ENCODE peak calls at places on chromosome 9, in four cellular contexts. One of them, this sample, is unnamed.

GRCh38 chr9:113577525-113578261 is 114.2 kb downstream of the RGS3 start:
- DNase-seq in CD8-positive, alpha-beta memory T cell: no peak
- DNase-seq in heart left ventricle: no peak
- DNase-seq in left lung: peak
- DNase-seq in this sample: peak

GRCh38 chr9:82903503-82903902 is 159.4 kb downstream of the RASEF start:
- DNase-seq in CD8-positive, alpha-beta memory T cell: no peak
- DNase-seq in heart left ventricle: no peak
- DNase-seq in left lung: no peak
- DNase-seq in this sample: no peak

GRCh38 chr9:15837079-15837679 is 284.3 kb downstream of the CCDC171 start:
- DNase-seq in heart left ventricle: no peak
- DNase-seq in CD8-positive, alpha-beta memory T cell: peak
- DNase-seq in left lung: no peak
- DNase-seq in this sample: peak

GRCh38 chr9:83062653-83063527 is at the start of gene RASEF:
- DNase-seq in left lung: peak
- DNase-seq in heart left ventricle: no peak
- DNase-seq in CD8-positive, alpha-beta memory T cell: no peak
- DNase-seq in this sample: peak

GRCh38 chr9:127903557-127904475 is 4.4 kb upstream of the ST6GALNAC6 start:
- DNase-seq in left lung: peak
- DNase-seq in CD8-positive, alpha-beta memory T cell: peak
- DNase-seq in heart left ventricle: peak
- DNase-seq in this sample: no peak

GRCh38 chr9:121660876-121661275 is 9.4 kb downstream of the DAB2IP start:
- DNase-seq in CD8-positive, alpha-beta memory T cell: no peak
- DNase-seq in heart left ventricle: peak
- DNase-seq in left lung: no peak
- DNase-seq in this sample: no peak

GRCh38 chr9:111197251-111197650 is 132.8 kb downstream of the OR2K2 start:
- DNase-seq in CD8-positive, alpha-beta memory T cell: no peak
- DNase-seq in left lung: no peak
- DNase-seq in heart left ventricle: no peak
- DNase-seq in this sample: no peak

GRCh38 chr9:14687042-14687719 is 6.1 kb downstream of the ZDHHC21 start:
- DNase-seq in left lung: peak
- DNase-seq in CD8-positive, alpha-beta memory T cell: no peak
- DNase-seq in heart left ventricle: no peak
- DNase-seq in this sample: peak

GRCh38 chr9:135904121-135904520 is 3.2 kb downstream of the CAMSAP1 start:
- DNase-seq in left lung: peak
- DNase-seq in CD8-positive, alpha-beta memory T cell: no peak
- DNase-seq in heart left ventricle: no peak
- DNase-seq in this sample: no peak

GRCh38 chr9:77170991-77171699 is 6.2 kb upstream of the VPS13A start:
- DNase-seq in CD8-positive, alpha-beta memory T cell: no peak
- DNase-seq in heart left ventricle: peak
- DNase-seq in left lung: no peak
- DNase-seq in this sample: no peak

GRCh38 chr9:36780186-36780585 is 207.5 kb downstream of the MELK start:
- DNase-seq in heart left ventricle: no peak
- DNase-seq in left lung: no peak
- DNase-seq in CD8-positive, alpha-beta memory T cell: no peak
- DNase-seq in this sample: no peak

GRCh38 chr9:36781532-36781931 is 208.8 kb downstream of the MELK start:
- DNase-seq in CD8-positive, alpha-beta memory T cell: no peak
- DNase-seq in heart left ventricle: no peak
- DNase-seq in left lung: no peak
- DNase-seq in this sample: no peak

DNA sequence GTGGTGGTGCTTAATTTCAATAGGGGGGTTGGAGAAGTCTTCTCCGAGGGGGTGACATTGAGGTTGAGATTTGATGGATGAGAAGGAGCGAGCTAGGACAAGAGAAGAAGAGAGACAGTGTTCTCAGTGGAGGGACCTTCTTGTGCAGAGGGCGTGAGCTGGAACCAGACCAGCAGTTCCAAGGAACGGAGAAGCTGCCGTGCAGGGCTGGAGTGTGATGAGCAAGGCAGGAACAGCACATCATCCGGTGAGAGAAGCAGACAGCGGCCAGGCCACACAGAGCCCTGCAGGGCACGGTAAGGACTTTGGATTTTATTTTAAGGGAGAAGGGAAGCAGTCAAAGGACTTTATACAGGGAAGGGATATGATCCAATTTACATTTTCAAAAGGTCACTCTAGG is 206.9 kb downstream of the MELK start:
- DNase-seq in CD8-positive, alpha-beta memory T cell: no peak
- DNase-seq in left lung: no peak
- DNase-seq in heart left ventricle: no peak
- DNase-seq in this sample: no peak
- H3K4me3 ChIP-seq in CD8-positive, alpha-beta memory T cell: no peak
- H3K4me3 ChIP-seq in left lung: no peak
- H3K4me3 ChIP-seq in heart left ventricle: no peak
- H3K4me3 ChIP-seq in this sample: peak

DNA sequence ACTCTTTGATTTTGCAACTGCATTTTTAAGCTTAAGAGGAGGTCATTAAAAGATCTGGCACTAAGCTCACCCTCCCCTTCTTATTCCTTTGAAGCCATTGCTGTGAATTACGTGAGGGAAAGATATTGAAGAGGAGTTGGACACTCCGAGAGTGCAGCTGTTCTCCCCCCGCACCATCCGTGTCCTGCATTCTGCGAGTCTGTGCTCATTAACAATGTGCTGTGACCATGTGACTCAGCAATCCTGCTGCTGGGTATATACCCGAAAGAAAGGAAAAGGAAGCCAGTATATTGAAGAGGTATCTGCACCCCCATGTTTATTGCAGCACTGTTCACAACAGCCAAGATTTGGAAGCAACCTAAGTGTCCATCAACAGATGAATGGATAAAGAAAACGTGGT is 40.0 kb downstream of the NXNL2 start:
- DNase-seq in left lung: no peak
- DNase-seq in heart left ventricle: no peak
- DNase-seq in CD8-positive, alpha-beta memory T cell: no peak
- DNase-seq in this sample: peak
- H3K4me3 ChIP-seq in left lung: no peak
- H3K4me3 ChIP-seq in heart left ventricle: no peak
- H3K4me3 ChIP-seq in CD8-positive, alpha-beta memory T cell: no peak
- H3K4me3 ChIP-seq in this sample: peak

DNA sequence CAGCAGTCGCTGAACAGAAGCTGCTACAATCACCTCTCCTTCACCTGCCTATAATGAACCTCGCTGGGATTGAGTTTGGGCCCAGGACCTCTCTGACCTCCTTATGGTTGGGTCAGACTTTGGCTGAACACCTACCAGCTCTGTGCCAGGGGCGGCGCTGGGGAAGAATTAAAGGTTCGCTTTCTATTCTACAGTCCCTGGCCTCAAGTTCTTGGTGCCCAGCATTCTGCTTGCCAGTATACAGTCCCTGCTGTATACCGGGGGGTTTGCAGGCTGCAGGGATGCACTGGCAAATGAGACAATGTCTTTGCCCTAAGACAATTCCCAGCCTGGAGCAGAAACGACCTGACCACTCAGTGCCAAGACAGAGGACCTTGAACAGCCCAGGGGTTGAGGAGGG is 930 bp upstream of the STRBP start:
- DNase-seq in CD8-positive, alpha-beta memory T cell: no peak
- DNase-seq in heart left ventricle: no peak
- DNase-seq in left lung: no peak
- DNase-seq in this sample: no peak
- H3K4me3 ChIP-seq in CD8-positive, alpha-beta memory T cell: peak
- H3K4me3 ChIP-seq in heart left ventricle: no peak
- H3K4me3 ChIP-seq in left lung: peak
- H3K4me3 ChIP-seq in this sample: peak

GRCh38 chr9:35604578-35605335 is at the start of gene TESK1:
- DNase-seq in left lung: peak
- DNase-seq in CD8-positive, alpha-beta memory T cell: peak
- DNase-seq in heart left ventricle: peak
- DNase-seq in this sample: peak

GRCh38 chr9:35608221-35608620 is 3.2 kb downstream of the TESK1 start:
- DNase-seq in left lung: no peak
- DNase-seq in heart left ventricle: no peak
- DNase-seq in CD8-positive, alpha-beta memory T cell: no peak
- DNase-seq in this sample: no peak

GRCh38 chr9:35605336-35606137 is 475 bp downstream of the TESK1 start:
- DNase-seq in heart left ventricle: peak
- DNase-seq in CD8-positive, alpha-beta memory T cell: peak
- DNase-seq in left lung: peak
- DNase-seq in this sample: peak

GRCh38 chr9:35606138-35606504 is 1.1 kb downstream of the TESK1 start:
- DNase-seq in heart left ventricle: no peak
- DNase-seq in left lung: no peak
- DNase-seq in CD8-positive, alpha-beta memory T cell: no peak
- DNase-seq in this sample: peak

DNA sequence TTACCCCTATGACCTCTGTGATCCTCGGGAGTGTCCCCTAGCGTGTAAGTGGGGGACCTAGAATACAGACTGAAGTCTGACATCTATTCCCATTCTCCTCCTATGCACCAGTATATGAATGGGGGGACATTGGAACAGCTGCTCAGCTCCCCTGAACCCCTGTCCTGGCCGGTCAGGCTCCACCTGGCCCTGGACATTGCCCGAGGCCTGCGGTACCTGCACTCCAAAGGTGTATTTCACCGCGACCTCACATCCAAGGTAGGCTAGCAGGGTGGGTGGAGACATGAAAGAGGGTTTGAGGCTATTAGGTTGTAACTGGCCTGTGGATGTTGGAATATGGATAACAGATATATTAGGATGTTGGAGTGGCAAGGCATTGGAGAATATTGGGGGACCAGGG is 1.7 kb downstream of the TESK1 start:
- DNase-seq in left lung: no peak
- DNase-seq in heart left ventricle: no peak
- DNase-seq in CD8-positive, alpha-beta memory T cell: no peak
- DNase-seq in this sample: no peak
- H3K4me3 ChIP-seq in left lung: peak
- H3K4me3 ChIP-seq in heart left ventricle: no peak
- H3K4me3 ChIP-seq in CD8-positive, alpha-beta memory T cell: no peak
- H3K4me3 ChIP-seq in this sample: peak

GRCh38 chr9:126499005-126499910 is 114.5 kb upstream of the LMX1B start:
- DNase-seq in left lung: peak
- DNase-seq in CD8-positive, alpha-beta memory T cell: peak
- DNase-seq in heart left ventricle: no peak
- DNase-seq in this sample: peak
- H3K4me3 ChIP-seq in left lung: peak
- H3K4me3 ChIP-seq in CD8-positive, alpha-beta memory T cell: peak
- H3K4me3 ChIP-seq in heart left ventricle: peak
- H3K4me3 ChIP-seq in this sample: peak

GRCh38 chr9:25677301-25678146 is 720 bp downstream of the TUSC1 start:
- DNase-seq in heart left ventricle: peak
- DNase-seq in CD8-positive, alpha-beta memory T cell: peak
- DNase-seq in left lung: peak
- DNase-seq in this sample: peak
- H3K4me3 ChIP-seq in heart left ventricle: peak
- H3K4me3 ChIP-seq in CD8-positive, alpha-beta memory T cell: no peak
- H3K4me3 ChIP-seq in left lung: peak
- H3K4me3 ChIP-seq in this sample: peak

GRCh38 chr9:69261636-69262035 is 63.4 kb upstream of the ENTREP1 start:
- DNase-seq in heart left ventricle: no peak
- DNase-seq in left lung: no peak
- DNase-seq in CD8-positive, alpha-beta memory T cell: no peak
- DNase-seq in this sample: no peak
- H3K4me3 ChIP-seq in heart left ventricle: no peak
- H3K4me3 ChIP-seq in left lung: no peak
- H3K4me3 ChIP-seq in CD8-positive, alpha-beta memory T cell: no peak
- H3K4me3 ChIP-seq in this sample: no peak

GRCh38 chr9:73090214-73090613 is 61.5 kb upstream of the ANXA1 start:
- DNase-seq in CD8-positive, alpha-beta memory T cell: no peak
- DNase-seq in left lung: no peak
- DNase-seq in heart left ventricle: no peak
- DNase-seq in this sample: no peak

GRCh38 chr9:73093016-73093739 is 58.5 kb upstream of the ANXA1 start:
- DNase-seq in CD8-positive, alpha-beta memory T cell: no peak
- DNase-seq in heart left ventricle: no peak
- DNase-seq in left lung: no peak
- DNase-seq in this sample: no peak

GRCh38 chr9:73091909-73092308 is 59.8 kb upstream of the ANXA1 start:
- DNase-seq in left lung: no peak
- DNase-seq in heart left ventricle: no peak
- DNase-seq in CD8-positive, alpha-beta memory T cell: no peak
- DNase-seq in this sample: no peak

GRCh38 chr9:73095425-73095824 is 56.2 kb upstream of the ANXA1 start:
- DNase-seq in left lung: no peak
- DNase-seq in CD8-positive, alpha-beta memory T cell: no peak
- DNase-seq in heart left ventricle: no peak
- DNase-seq in this sample: no peak

DNA sequence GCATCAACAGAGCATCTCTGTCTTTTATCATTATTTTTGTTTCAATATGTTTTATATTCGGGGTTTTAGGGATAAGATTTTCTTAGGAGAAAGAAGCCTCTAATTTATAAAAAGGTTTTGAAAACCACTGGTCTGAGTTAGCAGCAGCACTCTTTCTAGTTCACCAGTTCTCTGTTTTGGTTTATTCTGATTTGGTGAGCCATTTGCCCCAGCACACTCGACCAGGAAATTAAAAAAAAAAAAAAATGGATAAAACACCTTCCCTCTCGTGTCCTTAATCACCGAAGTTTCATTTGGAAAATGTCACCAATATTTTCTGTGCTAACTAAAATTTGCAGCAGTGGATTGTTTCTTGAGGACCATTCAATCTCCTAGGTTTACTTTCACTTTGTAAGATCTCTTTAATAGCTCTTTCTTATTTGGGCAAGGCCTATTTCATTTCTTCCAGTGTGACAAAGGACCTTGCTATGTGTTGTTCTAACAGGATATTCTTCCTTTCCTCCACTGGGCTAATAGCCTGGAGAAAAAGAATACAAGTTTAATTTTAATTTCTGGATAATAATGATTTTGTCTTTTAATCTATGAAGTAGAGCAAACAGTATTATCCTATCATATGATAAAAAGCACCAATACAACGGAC is 57.8 kb upstream of the ANXA1 start:
- DNase-seq in CD8-positive, alpha-beta memory T cell: no peak
- DNase-seq in left lung: no peak
- DNase-seq in heart left ventricle: no peak
- DNase-seq in this sample: peak
- H3K4me3 ChIP-seq in CD8-positive, alpha-beta memory T cell: no peak
- H3K4me3 ChIP-seq in left lung: no peak
- H3K4me3 ChIP-seq in heart left ventricle: no peak
- H3K4me3 ChIP-seq in this sample: peak

GRCh38 chr9:134225816-134226215 is 61.5 kb upstream of the RNU6ATAC start:
- DNase-seq in heart left ventricle: no peak
- DNase-seq in CD8-positive, alpha-beta memory T cell: no peak
- DNase-seq in left lung: peak
- DNase-seq in this sample: no peak
- H3K4me3 ChIP-seq in heart left ventricle: no peak
- H3K4me3 ChIP-seq in CD8-positive, alpha-beta memory T cell: no peak
- H3K4me3 ChIP-seq in left lung: no peak
- H3K4me3 ChIP-seq in this sample: no peak